ENCODE peak calls at places on chromosomes 12 and 14, in eight cellular contexts. C, D, E, T, Z, K, B and O are unnamed samples.

GRCh38 chr12:112682586-112682985 is 109.0 kb upstream of the RPH3A start:
- DNase-seq in C (no peak), D (no peak), E (no peak), T (peak; percentile 10), Z (no peak), K (no peak), B (no peak), O (no peak)

GRCh38 chr12:24404086-24404815 is 454.8 kb upstream of the SOX5 start:
- DNase-seq in C (no peak), D (no peak), E (no peak), T (peak; percentile 30), Z (no peak), K (peak; percentile 77), B (peak; percentile 55), O (peak; percentile 89)

GRCh38 chr14:33660248-33660647 is 290.6 kb downstream of the EGLN3 start:
- DNase-seq in C (no peak), D (no peak), E (no peak), T (no peak), Z (no peak), K (no peak), B (no peak), O (no peak)

GRCh38 chr12:96720363-96720705 is 186.7 kb upstream of the NEDD1 start:
- DNase-seq in C (peak; percentile 32), D (no peak), E (no peak), T (peak; percentile 2), Z (no peak), K (no peak), B (no peak), O (no peak)

GRCh38 chr12:40016960-40017359 is 88.9 kb downstream of the SLC2A13 start:
- DNase-seq in C (no peak), D (no peak), E (no peak), T (no peak), Z (no peak), K (peak; percentile 92), B (peak; percentile 4), O (peak; percentile 76)

GRCh38 chr12:84131076-84131475 is 781.5 kb downstream of the SLC6A15 start:
- DNase-seq in C (no peak), D (no peak), E (no peak), T (no peak), Z (no peak), K (peak; percentile 83), B (peak; percentile 22), O (peak; percentile 83)

GRCh38 chr14:35133542-35134328 is 11.4 kb downstream of the PRORP start:
- DNase-seq in C (no peak), D (no peak), E (no peak), T (peak; percentile 7), Z (no peak), K (no peak), B (no peak), O (no peak)

GRCh38 chr14:100065942-100066574 is 836 bp downstream of the EVL start:
- DNase-seq in C (no peak), D (no peak), E (no peak), T (no peak), Z (no peak), K (no peak), B (no peak), O (no peak)

GRCh38 chr12:79601908-79602307 is 88.9 kb downstream of the PAWR start:
- DNase-seq in C (no peak), D (no peak), E (no peak), T (no peak), Z (no peak), K (no peak), B (no peak), O (no peak)

GRCh38 chr12:62737615-62738014 is 197.3 kb downstream of the PPM1H start:
- DNase-seq in C (no peak), D (no peak), E (no peak), T (no peak), Z (no peak), K (peak; percentile 43), B (no peak), O (no peak)

GRCh38 chr12:104677441-104678089 is 220.8 kb downstream of the CHST11 start:
- DNase-seq in C (peak; percentile 21), D (no peak), E (no peak), T (no peak), Z (no peak), K (no peak), B (no peak), O (no peak)

GRCh38 chr12:4762773-4763172 is 42.6 kb downstream of the GALNT8 start:
- DNase-seq in C (no peak), D (no peak), E (no peak), T (no peak), Z (no peak), K (no peak), B (no peak), O (no peak)

GRCh38 chr12:4269279-4269991 is 4.1 kb upstream of the CCND2 start:
- DNase-seq in C (no peak), D (peak; percentile 85), E (peak; percentile 95), T (peak; percentile 98), Z (peak; percentile 85), K (peak; percentile 71), B (peak; percentile 26), O (peak; percentile 48)

GRCh38 chr12:44488180-44488579 is 387.9 kb downstream of the NELL2 start:
- DNase-seq in C (no peak), D (no peak), E (no peak), T (no peak), Z (no peak), K (no peak), B (no peak), O (no peak)

GRCh38 chr12:131850856-131851559 is 22.8 kb downstream of the MMP17 start:
- DNase-seq in C (peak; percentile 27), D (no peak), E (no peak), T (no peak), Z (peak; percentile 9), K (no peak), B (no peak), O (peak; percentile 46)

GRCh38 chr12:54333420-54334034 is 8.6 kb downstream of the COPZ1 start:
- DNase-seq in C (no peak), D (no peak), E (no peak), T (no peak), Z (no peak), K (no peak), B (no peak), O (no peak)

GRCh38 chr14:43204816-43205215 is 1302.3 kb downstream of the FSCB start:
- DNase-seq in C (no peak), D (no peak), E (no peak), T (no peak), Z (no peak), K (no peak), B (no peak), O (peak; percentile 30)

GRCh38 chr14:91241848-91242247 is 2.7 kb downstream of the GPR68 start:
- DNase-seq in C (no peak), D (no peak), E (no peak), T (no peak), Z (no peak), K (no peak), B (no peak), O (no peak)

GRCh38 chr12:77808534-77808933 is 22.2 kb upstream of the NAV3 start:
- DNase-seq in C (no peak), D (no peak), E (no peak), T (no peak), Z (no peak), K (no peak), B (no peak), O (no peak)

GRCh38 chr12:57936513-57936883 is 4.9 kb upstream of the ATP23 start:
- DNase-seq in C (no peak), D (no peak), E (no peak), T (no peak), Z (no peak), K (no peak), B (no peak), O (no peak)
- H3K4me3 ChIP-seq in C (peak overlapping the region; percentile 64), D (peak overlapping the region; percentile 88), E (peak overlapping the region; percentile 85), T (no peak overlapping the region), Z (peak overlapping the region; percentile 74), K (peak overlapping the region; percentile 60), B (peak overlapping the region; percentile 78), O (no peak overlapping the region)

DNA sequence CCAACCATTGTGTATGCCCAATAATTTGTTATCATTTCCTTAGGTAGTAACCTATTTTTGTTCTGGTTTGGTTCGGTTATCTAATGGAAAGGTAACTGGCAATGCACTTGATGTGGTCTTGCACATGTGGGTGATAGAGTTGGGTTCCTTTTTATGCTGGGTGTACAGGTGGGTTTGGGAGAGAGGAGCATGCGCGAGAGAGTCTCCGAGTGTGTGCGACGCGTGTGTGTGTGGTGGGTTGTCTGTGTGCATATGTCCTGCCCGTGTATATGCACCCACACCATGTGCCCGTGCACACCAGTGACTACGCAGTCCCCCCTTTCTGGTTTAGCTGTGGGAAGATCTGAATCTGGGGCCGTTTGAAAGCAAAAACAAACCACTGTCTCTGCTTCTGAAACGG is 102.6 kb upstream of the FKBP4 start:
- DNase-seq in C (no peak), D (no peak), E (no peak), T (no peak), Z (no peak), K (no peak), B (no peak), O (no peak)
- H3K4me3 ChIP-seq in C (peak overlapping the region; percentile 39), D (peak overlapping the region; percentile 59), E (no peak overlapping the region), T (no peak overlapping the region), Z (no peak overlapping the region), K (no peak overlapping the region), B (no peak overlapping the region), O (no peak overlapping the region)

GRCh38 chr12:129885287-129885686 is 18.5 kb downstream of the TMEM132D start:
- DNase-seq in C (no peak), D (no peak), E (no peak), T (no peak), Z (no peak), K (no peak), B (no peak), O (no peak)

GRCh38 chr12:129886541-129886940 is 17.3 kb downstream of the TMEM132D start:
- DNase-seq in C (no peak), D (no peak), E (no peak), T (peak; percentile 20), Z (no peak), K (no peak), B (no peak), O (no peak)

DNA sequence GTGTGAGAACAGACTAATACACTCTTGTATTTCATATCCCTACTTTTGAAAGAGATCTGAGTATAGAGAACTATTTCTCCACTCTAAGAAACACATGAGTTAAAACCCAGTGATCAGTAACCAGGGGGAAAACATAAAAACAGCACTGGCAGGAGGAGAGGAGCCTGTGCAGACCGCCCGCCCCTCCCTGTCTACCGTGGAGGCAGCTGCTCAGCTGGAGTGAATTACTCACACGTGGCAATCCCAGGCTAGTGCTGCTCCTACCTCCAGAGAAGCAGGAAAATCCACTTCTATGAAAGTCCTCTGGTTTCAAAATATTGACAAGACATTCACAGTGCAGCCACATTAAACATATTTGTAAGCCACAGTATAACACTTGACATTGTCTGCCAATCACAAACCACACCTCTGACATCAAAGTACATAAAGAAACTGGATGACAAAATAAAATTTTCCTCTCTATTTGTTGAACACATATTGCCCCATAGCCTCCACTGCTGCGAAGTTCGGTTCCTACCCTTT is 16.7 kb downstream of the TMEM132D start:
- DNase-seq in C (peak; percentile 57), D (no peak), E (no peak), T (peak; percentile 30), Z (no peak), K (no peak), B (peak; percentile 40), O (peak; percentile 57)
- H3K4me3 ChIP-seq in C (no peak overlapping the region), D (no peak overlapping the region), E (no peak overlapping the region), T (no peak overlapping the region), Z (no peak overlapping the region), K (no peak overlapping the region), B (no peak overlapping the region), O (no peak overlapping the region)

DNA sequence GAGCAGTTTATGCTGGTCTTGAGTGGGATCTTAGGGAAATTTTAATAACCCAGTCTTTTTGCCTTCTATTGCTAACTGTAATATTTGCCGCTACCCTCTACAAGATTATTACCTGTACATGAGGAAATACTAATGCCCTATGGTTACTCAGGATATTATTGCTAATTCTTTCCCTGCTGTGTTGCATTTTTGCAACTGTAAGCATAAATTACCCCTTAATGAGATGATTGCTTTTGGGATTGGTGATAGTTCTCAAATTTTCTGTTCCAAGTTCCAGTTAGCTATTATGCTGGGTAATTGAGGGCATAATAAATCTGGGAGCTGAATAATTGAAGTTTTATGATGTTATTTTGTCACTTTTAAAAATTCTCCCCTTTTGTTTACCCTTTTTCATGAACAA is 22.0 kb downstream of the ATF7IP start:
- DNase-seq in C (no peak), D (no peak), E (no peak), T (no peak), Z (no peak), K (no peak), B (no peak), O (no peak)
- H3K4me3 ChIP-seq in C (no peak overlapping the region), D (no peak overlapping the region), E (no peak overlapping the region), T (no peak overlapping the region), Z (no peak overlapping the region), K (no peak overlapping the region), B (no peak overlapping the region), O (no peak overlapping the region)